ENCODE peak calls at places on chromosomes 11 and 22, in ten cellular contexts. W, V, R, X, L, A, O, F, K and P are unnamed samples.

GRCh38 chr11:78350646-78351165 is 66.9 kb downstream of the GAB2 start:
- DNase-seq in W (no peak), V (peak; percentile 39), R (no peak), X (no peak), L (no peak), A (no peak), O (peak; percentile 22), F (no peak), K (peak; percentile 15), P (no peak)

GRCh38 chr11:2693851-2694261 is 5.9 kb downstream of the KCNQ1OT1 start:
- DNase-seq in W (no peak), V (no peak), R (no peak), X (no peak), L (no peak), A (no peak), O (no peak), F (peak; percentile 36), K (no peak), P (no peak)

GRCh38 chr22:49906071-49906798 is 12.0 kb downstream of the ALG12 start:
- DNase-seq in W (peak; percentile 23), V (no peak), R (no peak), X (no peak), L (no peak), A (peak; percentile 60), O (no peak), F (no peak), K (no peak), P (no peak)

GRCh38 chr22:40482886-40483285 is 112.5 kb downstream of the SGSM3 start:
- DNase-seq in W (no peak), V (no peak), R (no peak), X (no peak), L (no peak), A (no peak), O (no peak), F (no peak), K (no peak), P (no peak)

GRCh38 chr11:75453916-75454655 is 21.1 kb upstream of the KLHL35 start:
- DNase-seq in W (no peak), V (peak; percentile 66), R (no peak), X (no peak), L (peak; percentile 68), A (no peak), O (no peak), F (no peak), K (peak; percentile 78), P (no peak)

GRCh38 chr22:46030241-46030880 is 53.4 kb upstream of the WNT7B start:
- DNase-seq in W (peak; percentile 23), V (no peak), R (no peak), X (peak; percentile 28), L (no peak), A (peak; percentile 36), O (no peak), F (no peak), K (no peak), P (no peak)

GRCh38 chr22:23054531-23055257 is 15.6 kb upstream of the GNAZ start:
- DNase-seq in W (no peak), V (no peak), R (no peak), X (no peak), L (no peak), A (peak; percentile 36), O (peak; percentile 73), F (no peak), K (no peak), P (no peak)

GRCh38 chr11:130675917-130676316 is 227.5 kb downstream of the ADAMTS15 start:
- DNase-seq in W (no peak), V (no peak), R (no peak), X (no peak), L (no peak), A (no peak), O (no peak), F (no peak), K (no peak), P (no peak)

DNA sequence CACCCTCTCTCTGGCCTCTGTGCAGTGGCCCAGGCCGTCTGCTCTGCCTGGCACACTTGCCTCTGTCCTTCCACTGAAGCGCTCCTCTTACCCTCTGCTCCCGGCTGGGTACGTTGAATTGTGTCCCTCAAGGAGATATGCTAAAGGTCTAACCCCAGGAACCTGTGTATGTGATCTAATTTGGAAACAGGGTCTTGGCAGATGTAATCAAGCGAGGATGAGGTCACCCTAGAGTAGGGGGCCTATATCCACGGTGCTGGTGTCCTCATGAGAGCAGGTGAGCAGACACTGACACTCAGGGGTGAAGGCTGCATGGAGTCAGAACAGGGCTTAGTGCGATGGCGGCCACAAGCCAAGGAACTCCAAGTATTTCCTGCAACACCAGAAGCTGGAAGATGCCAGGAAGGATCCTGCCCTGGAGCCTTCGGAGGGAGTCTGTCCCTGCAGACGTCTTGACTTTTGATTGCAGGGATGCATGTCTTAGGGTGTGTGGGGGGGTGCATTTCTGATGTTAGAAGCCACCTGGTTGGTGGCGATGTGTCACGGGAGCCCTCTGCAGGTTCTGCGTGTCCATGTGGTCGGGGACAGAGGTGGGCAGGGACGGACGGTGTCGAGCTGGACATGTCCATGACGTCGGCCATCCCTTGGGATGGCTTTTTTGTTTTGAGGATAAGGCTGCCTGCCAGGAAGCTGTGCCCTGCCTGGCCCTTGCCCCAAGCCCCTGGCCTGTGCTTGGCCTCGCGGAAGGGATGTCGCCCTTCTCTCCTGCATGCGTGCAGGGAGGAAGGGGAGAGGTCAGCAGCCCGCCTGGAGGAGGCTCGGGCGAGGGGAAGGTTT is 68.6 kb downstream of the LRP5 start:
- DNase-seq in W (no peak), V (no peak), R (peak; percentile 58), X (no peak), L (no peak), A (no peak), O (peak; percentile 24), F (no peak), K (no peak), P (no peak)
- TF ChIP-seq CTCF in W (no peak), V (no peak), R (no peak), X (no peak), L (no peak), A (no peak), O (peak; percentile 41), F (peak; percentile 9), K (no peak), P (no peak)

DNA sequence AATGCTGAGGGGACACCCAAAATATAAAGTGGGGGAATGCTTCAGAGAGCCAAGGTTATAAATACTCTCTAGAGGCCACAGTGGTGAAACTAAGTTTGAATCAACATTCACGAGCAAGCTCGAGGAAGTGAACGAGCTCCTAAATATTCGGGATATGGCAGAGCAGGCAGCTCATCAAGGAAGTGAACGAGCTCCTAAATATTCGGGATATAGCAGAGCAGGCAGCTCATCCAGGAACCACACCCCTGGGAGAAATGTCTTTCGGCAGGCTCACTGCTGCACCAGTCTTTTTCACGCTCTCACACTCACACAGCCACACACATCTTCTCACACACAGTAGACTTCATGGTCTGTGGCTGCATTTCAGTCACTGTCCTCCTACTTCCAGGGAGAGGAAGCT is 787.5 kb downstream of the OPCML start:
- DNase-seq in W (no peak), V (no peak), R (no peak), X (no peak), L (peak; percentile 52), A (no peak), O (no peak), F (no peak), K (no peak), P (no peak)
- H3K4me3 ChIP-seq in W (no peak overlapping the region), V (no peak overlapping the region), R (no peak overlapping the region), X (no peak overlapping the region), L (no peak overlapping the region), A (no peak overlapping the region), O (no peak overlapping the region), F (no peak overlapping the region), K (no peak overlapping the region), P (no peak overlapping the region)

GRCh38 chr11:65421204-65422103 is 1.1 kb upstream of the NEAT1 start:
- DNase-seq in W (peak; percentile 90), V (peak; percentile 99), R (peak; percentile 87), X (peak; percentile 95), L (peak; percentile 96), A (peak; percentile 94), O (peak; percentile 78), F (peak; percentile 63), K (peak; percentile 96), P (peak; percentile 93)

GRCh38 chr11:65420506-65421203 is 1.9 kb upstream of the NEAT1 start:
- DNase-seq in W (no peak), V (no peak), R (no peak), X (peak; percentile 19), L (no peak), A (no peak), O (no peak), F (no peak), K (no peak), P (no peak)

GRCh38 chr11:65423516-65424199 is 1.1 kb downstream of the NEAT1 start:
- DNase-seq in W (peak; percentile 57), V (peak; percentile 29), R (peak; percentile 25), X (no peak), L (no peak), A (peak; percentile 69), O (peak; percentile 45), F (no peak), K (no peak), P (no peak)

GRCh38 chr11:65422633-65423515 is at the start of gene NEAT1:
- DNase-seq in W (peak; percentile 99), V (peak; percentile 99), R (peak; percentile 95), X (peak; percentile 95), L (peak; percentile 77), A (peak; percentile 96), O (peak; percentile 86), F (peak; percentile 5), K (peak; percentile 97), P (peak; percentile 89)

DNA sequence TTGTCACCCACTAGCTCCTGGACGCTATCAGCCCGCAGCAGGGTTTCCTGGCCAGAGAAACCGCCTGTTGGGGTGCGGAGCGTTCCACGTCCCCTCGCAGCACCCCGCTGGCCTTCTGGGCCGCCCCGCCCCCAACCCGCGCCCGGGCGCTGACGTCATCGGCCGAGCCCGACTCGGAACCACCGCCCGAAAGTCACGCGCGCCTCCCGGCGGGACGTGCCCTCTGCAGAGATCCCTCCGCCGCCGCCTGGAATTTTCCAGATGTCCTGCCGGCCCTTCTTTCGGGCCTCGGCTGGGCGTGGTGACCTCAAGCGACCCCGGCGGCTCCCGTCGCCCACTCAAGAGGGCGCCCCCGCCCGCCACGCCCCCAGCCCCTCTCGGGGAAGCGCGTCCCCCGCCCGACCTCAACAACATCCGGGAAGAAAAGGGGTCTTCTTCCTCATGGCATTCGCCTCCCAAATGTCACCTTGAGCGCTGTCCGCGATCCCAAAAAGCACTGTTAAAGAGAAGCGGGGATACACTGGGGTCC is 430 bp upstream of the NEAT1 start:
- DNase-seq in W (peak; percentile 99), V (peak; percentile 95), R (peak; percentile 99), X (peak; percentile 99), L (peak; percentile 65), A (peak; percentile 100), O (peak; percentile 93), F (peak; percentile 3), K (peak; percentile 97), P (peak; percentile 85)
- TF ChIP-seq CTCF in W (no peak), V (peak; percentile 17), R (no peak), X (no peak), L (no peak), A (peak; percentile 6), O (peak; percentile 26), F (no peak), K (peak; percentile 16), P (no peak)

DNA sequence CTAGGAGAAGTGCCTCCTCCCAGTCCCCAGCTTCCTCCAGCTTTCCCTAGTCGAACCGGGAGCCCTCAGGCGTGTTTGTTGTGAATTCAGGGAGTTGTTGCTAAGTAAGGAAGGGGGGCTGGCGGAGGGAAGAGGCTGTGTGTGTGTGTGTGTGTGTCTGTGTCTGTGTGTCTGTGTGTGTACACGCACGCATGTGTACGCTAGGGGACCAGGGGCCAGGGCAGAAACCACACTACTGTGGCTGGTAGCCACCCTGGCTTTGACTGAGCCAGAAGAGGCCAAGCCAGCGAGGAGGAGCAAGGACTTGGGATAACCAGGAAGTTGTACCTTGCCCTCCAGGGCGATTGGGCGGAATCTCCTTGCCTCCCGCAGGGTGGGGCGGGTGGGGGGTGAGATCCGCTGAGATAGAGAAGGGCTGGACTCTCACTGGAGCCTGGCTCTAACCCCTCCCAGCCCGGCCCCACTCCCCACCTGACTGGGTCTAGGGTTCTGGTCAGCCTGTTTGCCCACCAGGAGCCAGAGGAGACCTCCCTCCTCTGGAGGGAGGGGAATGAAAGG is 7.5 kb downstream of the BCL9L start:
- DNase-seq in W (peak; percentile 90), V (peak; percentile 88), R (peak; percentile 75), X (peak; percentile 74), L (peak; percentile 87), A (no peak), O (no peak), F (peak; percentile 69), K (peak; percentile 68), P (no peak)
- H3K4me3 ChIP-seq in W (no peak overlapping the region), V (peak overlapping the region; percentile 94), R (peak overlapping the region; percentile 19), X (peak overlapping the region; percentile 40), L (peak overlapping the region; percentile 38), A (peak overlapping the region; percentile 31), O (no peak overlapping the region), F (peak overlapping the region; percentile 28), K (no peak overlapping the region), P (peak overlapping the region; percentile 34)